ENCODE peak calls at places on chromosomes 5 and 9, in six cellular contexts. N is upper lobe of left lung, D is dorsolateral prefrontal cortex, W is kidney, Q is spleen, J is tibial nerve. A is an unnamed sample.

GRCh38 chr5:31626156-31626555 is 12.8 kb upstream of the PDZD2 start:
- DNase-seq in N (no peak), D (no peak), W (no peak), Q (no peak), J (no peak), A (peak)

GRCh38 chr5:56489272-56489671 is 256.1 kb upstream of the ANKRD55 start:
- DNase-seq in N (no peak), D (no peak), W (no peak), Q (no peak), J (no peak), A (no peak)

GRCh38 chr5:176192094-176192721 is 46.0 kb upstream of the SIMC1 start:
- DNase-seq in N (no peak), D (no peak), W (no peak), Q (no peak), J (no peak), A (no peak)

GRCh38 chr5:139745121-139745799 is 50.3 kb upstream of the PSD2 start:
- DNase-seq in N (peak), D (no peak), W (peak), Q (no peak), J (peak), A (peak)

GRCh38 chr9:82367929-82368328 is 379.4 kb downstream of the SPATA31D1 start:
- DNase-seq in N (no peak), D (no peak), W (no peak), Q (no peak), J (no peak), A (no peak)

GRCh38 chr9:95644377-95644776 is 127.6 kb upstream of the PTCH1 start:
- DNase-seq in N (no peak), D (no peak), W (no peak), Q (no peak), J (no peak), A (no peak)

GRCh38 chr9:127637322-127637847 is 25.3 kb downstream of the STXBP1 start:
- DNase-seq in N (no peak), D (no peak), W (no peak), Q (no peak), J (peak), A (no peak)

GRCh38 chr5:91072891-91073290 is 310.2 kb downstream of the ARRDC3 start:
- DNase-seq in N (no peak), D (no peak), W (no peak), Q (no peak), J (no peak), A (no peak)

GRCh38 chr9:123331303-123331702 is 24.7 kb upstream of the CRB2 start:
- DNase-seq in N (no peak), D (no peak), W (no peak), Q (no peak), J (no peak), A (no peak)

GRCh38 chr5:98954392-98955028 is 25.7 kb upstream of the CHD1 start:
- DNase-seq in N (no peak), D (no peak), W (no peak), Q (no peak), J (no peak), A (no peak)

GRCh38 chr9:115170674-115171073 is 52.7 kb upstream of the TNC start:
- DNase-seq in N (no peak), D (no peak), W (no peak), Q (no peak), J (no peak), A (no peak)

GRCh38 chr9:121322037-121322736 is 47.9 kb downstream of the STOM start:
- DNase-seq in N (no peak), D (no peak), W (no peak), Q (no peak), J (no peak), A (no peak)

GRCh38 chr9:131019387-131020239 is 10.6 kb downstream of the LAMC3 start:
- DNase-seq in N (peak), D (peak), W (no peak), Q (no peak), J (no peak), A (no peak)

GRCh38 chr5:60843693-60844428 is at the start of gene ELOVL7:
- DNase-seq in N (peak), D (peak), W (peak), Q (peak), J (no peak), A (peak)

GRCh38 chr5:174729075-174729680 is 4.8 kb downstream of the MSX2 start:
- DNase-seq in N (no peak), D (no peak), W (no peak), Q (no peak), J (no peak), A (no peak)

GRCh38 chr9:131781069-131781468 is 41.2 kb upstream of the RAPGEF1 start:
- DNase-seq in N (no peak), D (no peak), W (no peak), Q (no peak), J (no peak), A (no peak)

GRCh38 chr5:160260006-160260775 is 30.9 kb downstream of the FABP6 start:
- DNase-seq in N (no peak), D (no peak), W (no peak), Q (peak), J (no peak), A (no peak)

GRCh38 chr5:123855630-123856029 is 343.7 kb downstream of the CSNK1G3 start:
- DNase-seq in N (no peak), D (no peak), W (no peak), Q (no peak), J (no peak), A (no peak)

GRCh38 chr9:128007566-128008138 is 26.9 kb upstream of the EEIG1 start:
- DNase-seq in N (no peak), D (no peak), W (peak), Q (peak), J (peak), A (no peak)

GRCh38 chr9:81578606-81579005 is 110.7 kb downstream of the TLE1 start:
- DNase-seq in N (no peak), D (no peak), W (no peak), Q (no peak), J (no peak), A (no peak)

GRCh38 chr5:52738095-52738506 is 49.6 kb upstream of the ITGA1 start:
- DNase-seq in N (no peak), D (no peak), W (no peak), Q (no peak), J (no peak), A (no peak)

GRCh38 chr9:130266236-130267098 is 907 bp downstream of the HMCN2 start:
- DNase-seq in N (no peak), D (no peak), W (peak), Q (peak), J (no peak), A (no peak)

GRCh38 chr5:152466079-152466745 is 61.1 kb upstream of the NMUR2 start:
- DNase-seq in N (no peak), D (no peak), W (no peak), Q (no peak), J (no peak), A (no peak)

GRCh38 chr5:152472096-152472495 is 67.0 kb upstream of the NMUR2 start:
- DNase-seq in N (no peak), D (no peak), W (no peak), Q (no peak), J (no peak), A (no peak)

DNA sequence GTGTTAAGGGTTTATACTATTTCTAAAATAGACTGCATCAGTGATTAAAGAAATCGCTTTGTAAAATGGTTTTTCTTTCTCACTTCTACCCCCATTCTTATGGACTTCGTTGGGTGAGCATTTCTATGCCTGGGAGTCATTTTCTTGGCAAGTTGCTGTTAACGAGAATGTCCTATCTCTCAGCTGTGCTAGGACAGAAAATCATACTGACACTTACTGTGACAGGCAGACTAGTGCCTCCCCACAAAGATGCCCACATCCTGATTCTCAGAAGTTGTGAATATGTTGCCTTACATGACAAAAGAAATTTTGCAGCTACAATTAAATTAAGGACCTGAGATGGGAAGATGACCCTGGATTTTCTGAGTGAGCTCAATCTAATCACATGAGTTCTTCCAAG is 65.1 kb upstream of the NMUR2 start:
- DNase-seq in N (no peak), D (no peak), W (no peak), Q (no peak), J (no peak), A (no peak)
- H3K4me3 ChIP-seq in N (no peak), D (no peak), W (no peak), Q (no peak), J (no peak), A (no peak)

GRCh38 chr9:87950296-87950695 is 24.0 kb downstream of the CDK20 start:
- DNase-seq in N (no peak), D (no peak), W (no peak), Q (no peak), J (no peak), A (no peak)

GRCh38 chr9:87954230-87954629 is 20.1 kb downstream of the CDK20 start:
- DNase-seq in N (no peak), D (no peak), W (no peak), Q (no peak), J (no peak), A (no peak)

GRCh38 chr9:87950765-87951488 is 23.4 kb downstream of the CDK20 start:
- DNase-seq in N (no peak), D (no peak), W (no peak), Q (no peak), J (no peak), A (no peak)
- TF ChIP-seq CTCF in N (no peak), D (no peak), W (peak), Q (no peak), J (peak), A (peak)

GRCh38 chr9:88754452-88754851 is 219.5 kb downstream of the NXNL2 start:
- DNase-seq in N (no peak), D (no peak), W (peak), Q (peak), J (no peak), A (no peak)
- H3K27ac ChIP-seq in N (no peak), D (no peak), W (no peak), Q (no peak), J (no peak), A (peak)

GRCh38 chr5:10726913-10727517 is 34.0 kb downstream of the DAP start:
- DNase-seq in N (no peak), D (no peak), W (no peak), Q (no peak), J (no peak), A (no peak)

GRCh38 chr5:10724799-10725507 is 36.1 kb downstream of the DAP start:
- DNase-seq in N (peak), D (no peak), W (peak), Q (no peak), J (peak), A (peak)

GRCh38 chr5:10725636-10726035 is 35.4 kb downstream of the DAP start:
- DNase-seq in N (no peak), D (no peak), W (no peak), Q (no peak), J (no peak), A (no peak)

GRCh38 chr5:10728679-10729078 is 32.4 kb downstream of the DAP start:
- DNase-seq in N (no peak), D (no peak), W (no peak), Q (no peak), J (no peak), A (no peak)

GRCh38 chr5:10726179-10726912 is 34.7 kb downstream of the DAP start:
- DNase-seq in N (peak), D (no peak), W (no peak), Q (no peak), J (no peak), A (no peak)
- H3K4me3 ChIP-seq in N (no peak), D (no peak), W (no peak), Q (no peak), J (no peak), A (no peak)

GRCh38 chr5:80154749-80155148 is 101.1 kb downstream of the SERINC5 start:
- DNase-seq in N (no peak), D (no peak), W (no peak), Q (no peak), J (no peak), A (no peak)
- TF ChIP-seq CTCF in N (no peak), D (no peak), W (no peak), Q (no peak), J (no peak), A (no peak)

A was measured in heart right ventricle.